ENCODE peak calls at places on chromosomes 12 and 14, in four cellular contexts. Z is SK-MEL-5, S is GM10248, O is iPS DF 6.9. G is an unnamed sample.

GRCh38 chr12:19885987-19886804 is 446.9 kb downstream of the AEBP2 start:
- DNase-seq in Z (no peak), S (no peak), O (no peak), G (no peak)

GRCh38 chr14:105337966-105338365 is 23.4 kb downstream of the PACS2 start:
- DNase-seq in Z (no peak), S (no peak), O (no peak), G (no peak)

GRCh38 chr14:32514236-32514635 is 185.1 kb downstream of the AKAP6 start:
- DNase-seq in Z (no peak), S (no peak), O (no peak), G (peak)

GRCh38 chr12:44334347-44334746 is 498.5 kb downstream of the TMEM117 start:
- DNase-seq in Z (no peak), S (no peak), O (no peak), G (no peak)

GRCh38 chr14:103385994-103386491 is 828 bp downstream of the MARK3 start:
- DNase-seq in Z (no peak), S (no peak), O (no peak), G (no peak)

GRCh38 chr14:70784886-70785285 is 24.4 kb downstream of the MAP3K9 start:
- DNase-seq in Z (no peak), S (no peak), O (no peak), G (no peak)

GRCh38 chr14:96949594-96949993 is 152.4 kb downstream of the VRK1 start:
- DNase-seq in Z (no peak), S (no peak), O (no peak), G (no peak)

GRCh38 chr12:109393437-109394345 is 46.0 kb downstream of the MYO1H start:
- DNase-seq in Z (peak), S (peak), O (peak), G (peak)

GRCh38 chr14:88630565-88630964 is 67.7 kb downstream of the ZC3H14 start:
- DNase-seq in Z (no peak), S (no peak), O (no peak), G (no peak)

GRCh38 chr14:24426912-24427536 is 2.4 kb downstream of the CBLN3 start:
- DNase-seq in Z (no peak), S (no peak), O (no peak), G (no peak)

GRCh38 chr12:92546259-92546825 is 156.4 kb upstream of the PLEKHG7 start:
- DNase-seq in Z (no peak), S (no peak), O (no peak), G (no peak)

GRCh38 chr14:69996197-69996596 is 117.0 kb downstream of the SMOC1 start:
- DNase-seq in Z (no peak), S (no peak), O (no peak), G (peak)

GRCh38 chr12:121128908-121129704 is 3.6 kb upstream of the P2RX7 start:
- DNase-seq in Z (peak), S (peak), O (no peak), G (peak)

GRCh38 chr12:85883763-85884162 is 9.7 kb downstream of the NTS start:
- DNase-seq in Z (no peak), S (no peak), O (no peak), G (no peak)

GRCh38 chr12:112107728-112108447 is 695 bp downstream of the NAA25 start:
- DNase-seq in Z (peak), S (no peak), O (no peak), G (peak)

GRCh38 chr12:48288387-48289268 is 62.1 kb downstream of the ZNF641 start:
- DNase-seq in Z (no peak), S (no peak), O (no peak), G (no peak)

GRCh38 chr12:24948816-24949722 is at the start of gene BCAT1:
- DNase-seq in Z (no peak), S (peak), O (no peak), G (no peak)

GRCh38 chr14:56133547-56133946 is 15.3 kb downstream of the PELI2 start:
- DNase-seq in Z (no peak), S (no peak), O (no peak), G (no peak)

GRCh38 chr14:74945261-74945851 is 10.0 kb downstream of the PGF start:
- DNase-seq in Z (peak), S (no peak), O (peak), G (peak)

GRCh38 chr12:28023156-28023887 is 50.8 kb upstream of the PTHLH start:
- DNase-seq in Z (no peak), S (no peak), O (no peak), G (no peak)

GRCh38 chr12:115944392-115944742 is 333.1 kb downstream of the MED13L start:
- DNase-seq in Z (no peak), S (no peak), O (no peak), G (no peak)

G was measured in COLO829.